ENCODE peak calls at places on chromosomes 2 and 18, in nine cellular contexts. Q, E, G, P, Z, I, X, V and B are unnamed samples.

GRCh38 chr2:241813806-241814570 is 5.0 kb downstream of the NEU4 start:
- DNase-seq in Q (no peak), E (no peak), G (no peak), P (no peak), Z (no peak), I (no peak), X (no peak), V (no peak), B (no peak)

GRCh38 chr2:26989156-26989555 is 18.7 kb downstream of the MAPRE3 start:
- DNase-seq in Q (peak), E (no peak), G (no peak), P (no peak), Z (no peak), I (no peak), X (no peak), V (no peak), B (no peak)

GRCh38 chr2:85702172-85702571 is 8.0 kb downstream of the GNLY start:
- DNase-seq in Q (peak), E (no peak), G (no peak), P (no peak), Z (peak), I (no peak), X (no peak), V (peak), B (no peak)

GRCh38 chr18:45357681-45358470 is 257.4 kb upstream of the SLC14A2 start:
- DNase-seq in Q (peak), E (no peak), G (no peak), P (no peak), Z (no peak), I (no peak), X (no peak), V (peak), B (no peak)

GRCh38 chr2:206986943-206987342 is 47.6 kb downstream of the CPO start:
- DNase-seq in Q (no peak), E (no peak), G (no peak), P (no peak), Z (no peak), I (no peak), X (no peak), V (no peak), B (no peak)

GRCh38 chr2:180952731-180953336 is 27.6 kb upstream of the UBE2E3 start:
- DNase-seq in Q (no peak), E (no peak), G (no peak), P (no peak), Z (no peak), I (no peak), X (no peak), V (no peak), B (no peak)

GRCh38 chr2:46831869-46832265 is 83.7 kb downstream of the MCFD2 start:
- DNase-seq in Q (no peak), E (no peak), G (no peak), P (no peak), Z (no peak), I (no peak), X (no peak), V (no peak), B (no peak)

GRCh38 chr2:62474173-62474572 is 31.8 kb downstream of the TMEM17 start:
- DNase-seq in Q (no peak), E (no peak), G (no peak), P (no peak), Z (peak), I (no peak), X (no peak), V (no peak), B (no peak)

GRCh38 chr2:119085613-119086012 is 72.9 kb downstream of the C1QL2 start:
- DNase-seq in Q (no peak), E (no peak), G (no peak), P (no peak), Z (no peak), I (no peak), X (no peak), V (no peak), B (no peak)

GRCh38 chr2:228164718-228165117 is 16.8 kb downstream of the SPHKAP start:
- DNase-seq in Q (no peak), E (no peak), G (no peak), P (no peak), Z (no peak), I (no peak), X (no peak), V (no peak), B (no peak)

GRCh38 chr18:3448845-3449701 is 899 bp upstream of the TGIF1 start:
- DNase-seq in Q (peak), E (peak), G (no peak), P (peak), Z (peak), I (peak), X (peak), V (peak), B (peak)

GRCh38 chr2:7497223-7497622 is 580.0 kb downstream of the RNF144A start:
- DNase-seq in Q (no peak), E (no peak), G (no peak), P (no peak), Z (no peak), I (no peak), X (no peak), V (no peak), B (no peak)

GRCh38 chr2:224608104-224608503 is 22.9 kb upstream of the CUL3 start:
- DNase-seq in Q (no peak), E (no peak), G (no peak), P (no peak), Z (no peak), I (no peak), X (no peak), V (no peak), B (no peak)

GRCh38 chr2:159703491-159703890 is 8.8 kb upstream of the MARCHF7 start:
- DNase-seq in Q (no peak), E (no peak), G (no peak), P (no peak), Z (no peak), I (no peak), X (no peak), V (no peak), B (no peak)

GRCh38 chr18:59148192-59148591 is 8.5 kb downstream of the SEC11C start:
- DNase-seq in Q (no peak), E (no peak), G (no peak), P (no peak), Z (no peak), I (no peak), X (no peak), V (peak), B (no peak)

GRCh38 chr2:25309402-25309801 is 32.3 kb downstream of the DNMT3A start:
- DNase-seq in Q (no peak), E (no peak), G (peak), P (no peak), Z (peak), I (peak), X (peak), V (peak), B (no peak)

GRCh38 chr2:159755788-159756187 is 42.2 kb downstream of the CD302 start:
- DNase-seq in Q (no peak), E (no peak), G (peak), P (no peak), Z (peak), I (no peak), X (no peak), V (peak), B (no peak)

GRCh38 chr2:54523336-54523959 is 67.3 kb downstream of the SPTBN1 start:
- DNase-seq in Q (no peak), E (no peak), G (no peak), P (no peak), Z (no peak), I (no peak), X (no peak), V (no peak), B (no peak)

GRCh38 chr2:20326163-20326780 is 24.4 kb downstream of the PUM2 start:
- DNase-seq in Q (peak), E (no peak), G (peak), P (peak), Z (peak), I (peak), X (peak), V (peak), B (no peak)

GRCh38 chr2:10964076-10964812 is 52.5 kb downstream of the KCNF1 start:
- DNase-seq in Q (no peak), E (no peak), G (no peak), P (no peak), Z (no peak), I (no peak), X (no peak), V (no peak), B (no peak)

GRCh38 chr2:55581435-55581834 is 36.0 kb downstream of the PPP4R3B start:
- DNase-seq in Q (no peak), E (no peak), G (no peak), P (no peak), Z (no peak), I (no peak), X (no peak), V (peak), B (no peak)

GRCh38 chr18:41938445-41938844 is 16.6 kb upstream of the PIK3C3 start:
- DNase-seq in Q (peak), E (no peak), G (no peak), P (peak), Z (no peak), I (no peak), X (no peak), V (peak), B (no peak)

GRCh38 chr2:95356821-95357700 is 45.4 kb upstream of the FAHD2A start:
- DNase-seq in Q (no peak), E (no peak), G (no peak), P (no peak), Z (no peak), I (no peak), X (no peak), V (no peak), B (no peak)

GRCh38 chr18:45324489-45325111 is 290.7 kb upstream of the SLC14A2 start:
- DNase-seq in Q (peak), E (peak), G (no peak), P (no peak), Z (no peak), I (no peak), X (peak), V (peak), B (no peak)

GRCh38 chr2:181273986-181274385 is 183.2 kb upstream of the ITGA4 start:
- DNase-seq in Q (no peak), E (no peak), G (no peak), P (no peak), Z (no peak), I (no peak), X (no peak), V (no peak), B (no peak)

GRCh38 chr2:231661422-231662027 is 46.8 kb upstream of the PTMA start:
- DNase-seq in Q (no peak), E (no peak), G (no peak), P (no peak), Z (no peak), I (no peak), X (no peak), V (no peak), B (no peak)

GRCh38 chr2:231660860-231661259 is 47.5 kb upstream of the PTMA start:
- DNase-seq in Q (no peak), E (no peak), G (no peak), P (no peak), Z (no peak), I (no peak), X (no peak), V (no peak), B (no peak)

GRCh38 chr2:231663458-231664290 is 44.7 kb upstream of the PTMA start:
- DNase-seq in Q (no peak), E (no peak), G (no peak), P (no peak), Z (no peak), I (no peak), X (no peak), V (no peak), B (no peak)

GRCh38 chr2:231662811-231663457 is 45.4 kb upstream of the PTMA start:
- DNase-seq in Q (no peak), E (no peak), G (no peak), P (no peak), Z (no peak), I (no peak), X (no peak), V (no peak), B (no peak)

DNA sequence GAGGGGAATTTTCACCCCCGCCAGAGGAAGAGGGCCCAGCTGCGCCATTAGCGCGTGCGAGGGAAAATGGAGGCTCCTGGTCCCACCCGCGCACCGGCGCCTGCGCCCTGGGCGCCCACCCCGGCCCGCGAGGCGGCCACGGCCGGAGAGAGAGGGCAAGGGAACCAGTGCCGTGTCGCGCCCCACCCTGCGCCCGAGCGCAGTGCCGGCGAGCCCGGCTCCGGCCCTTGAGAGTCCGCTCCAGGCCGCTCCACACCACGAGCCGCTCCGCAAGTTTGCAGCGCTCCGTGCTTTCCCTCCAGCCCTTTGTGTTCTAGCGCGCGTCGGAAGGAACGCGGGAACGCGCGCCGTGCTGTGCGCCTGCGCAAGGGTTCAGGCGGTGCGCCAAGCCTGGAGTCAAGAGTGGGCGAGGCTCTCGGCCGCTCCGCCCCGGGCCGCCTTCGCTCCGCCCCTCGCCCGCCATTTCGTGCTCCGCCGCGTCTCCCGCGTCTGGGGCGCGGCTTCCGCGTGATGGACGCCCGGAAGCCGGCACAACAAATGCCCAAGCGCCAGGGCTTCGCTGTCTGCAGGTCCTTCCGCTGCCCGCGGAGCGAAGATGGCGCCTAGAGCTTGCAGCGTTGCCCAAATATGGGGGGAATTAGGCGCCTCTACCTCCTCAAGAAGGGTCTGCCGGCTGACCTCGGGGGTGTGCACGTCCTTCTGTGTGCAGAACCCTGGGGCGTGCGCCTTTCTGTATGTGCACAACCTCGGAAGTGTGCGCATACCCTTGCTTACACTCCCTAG is 46.1 kb upstream of the PTMA start:
- DNase-seq in Q (peak), E (peak), G (peak), P (peak), Z (peak), I (peak), X (peak), V (peak), B (peak)
- TF ChIP-seq CTCF in Q (no peak), E (no peak), G (no peak), P (no peak), Z (no peak), I (no peak), X (peak), V (no peak), B (peak)

DNA sequence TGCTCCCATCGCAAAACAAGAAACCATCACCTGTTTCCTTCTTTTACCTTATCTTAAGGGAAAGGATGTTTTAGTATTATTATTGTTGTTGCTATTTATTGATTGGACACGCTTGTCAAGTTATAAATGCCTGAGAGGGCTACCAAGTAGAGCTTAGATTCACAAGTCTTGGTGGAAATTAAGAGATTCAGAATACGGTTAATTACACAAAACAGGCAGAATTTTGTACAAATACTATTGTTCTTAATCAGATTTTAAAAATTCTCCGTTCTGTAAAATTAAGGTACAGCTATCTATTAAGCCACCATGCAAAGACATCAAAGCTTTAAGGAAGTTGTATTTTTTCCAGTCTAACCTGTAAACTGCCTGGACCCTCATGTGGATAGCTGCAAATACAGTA is 1.1 kb upstream of the ZNF521 start:
- DNase-seq in Q (no peak), E (no peak), G (no peak), P (no peak), Z (peak), I (no peak), X (no peak), V (no peak), B (no peak)
- H3K4me3 ChIP-seq in Q (peak), E (peak), G (no peak), P (peak), Z (peak), I (no peak), X (no peak), V (no peak), B (peak)

DNA sequence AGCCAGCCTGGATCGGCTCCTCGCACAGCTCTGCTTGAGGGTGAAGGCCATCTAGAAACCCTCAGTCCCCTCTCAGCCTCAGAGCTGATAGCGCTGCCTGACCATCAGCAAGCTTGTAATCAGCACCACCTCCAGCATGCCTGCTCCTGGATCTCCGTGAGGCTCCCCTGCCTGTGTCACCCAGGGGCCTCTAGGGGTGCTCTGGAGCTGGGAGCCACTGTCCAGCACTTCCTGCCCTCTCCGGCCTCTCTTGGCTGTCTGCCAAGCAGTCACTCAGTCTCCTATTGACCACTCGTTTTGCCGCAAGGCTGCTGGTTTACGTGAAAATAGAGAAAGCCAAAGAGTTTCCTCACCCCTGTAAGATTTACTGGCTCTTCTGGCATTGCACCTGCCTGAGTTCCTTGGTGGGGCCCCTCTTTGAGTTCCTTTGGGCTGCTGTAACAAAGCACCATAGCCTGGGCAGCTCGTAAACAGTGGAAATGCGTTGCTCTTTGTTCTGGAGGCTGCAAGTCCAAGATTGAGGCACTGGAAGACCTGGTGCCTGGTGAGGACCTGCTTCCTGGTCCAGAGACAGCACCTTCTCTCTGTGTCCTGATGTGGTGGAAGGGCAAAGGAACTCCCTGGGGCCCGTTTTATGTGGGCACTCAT is 17.9 kb downstream of the CAPN10 start:
- DNase-seq in Q (no peak), E (peak), G (peak), P (no peak), Z (peak), I (no peak), X (peak), V (no peak), B (no peak)
- TF ChIP-seq CTCF in Q (peak), E (peak), G (peak), P (peak), Z (peak), I (no peak), X (peak), V (peak), B (no peak)

DNA sequence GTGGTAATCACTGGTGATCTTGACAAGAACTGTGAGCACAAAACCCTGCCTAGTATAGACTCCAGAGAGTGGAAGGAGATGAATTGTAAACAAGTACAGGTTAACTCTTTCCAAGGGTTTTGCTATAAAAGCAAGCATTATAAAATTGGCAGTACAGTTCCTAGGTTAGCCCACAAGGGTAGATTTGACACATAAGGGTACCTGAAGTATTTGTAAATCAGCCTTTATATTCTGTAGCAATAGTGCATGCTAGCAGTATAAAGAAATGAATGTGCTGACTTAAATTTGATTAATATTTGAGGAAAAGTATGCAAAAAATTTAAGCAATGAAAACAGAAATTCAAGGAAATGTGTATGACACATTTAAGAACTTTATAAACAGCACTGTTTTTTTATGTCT is 42.4 kb downstream of the SP3 start:
- DNase-seq in Q (no peak), E (no peak), G (no peak), P (no peak), Z (no peak), I (no peak), X (no peak), V (no peak), B (no peak)
- H3K4me3 ChIP-seq in Q (no peak), E (no peak), G (no peak), P (no peak), Z (no peak), I (no peak), X (no peak), V (no peak), B (no peak)